ENCODE peak calls at places on chromosomes 12 and 14, in ten cellular contexts. One of them, this sample, is unnamed.

GRCh38 chr14:25108959-25109358 is 59.0 kb upstream of the STXBP6 start:
- DNase-seq in uterus: no peak
- DNase-seq in cardiac muscle cell: peak; percentile 22
- DNase-seq in adrenal gland: no peak
- DNase-seq in upper lobe of right lung: no peak
- DNase-seq in astrocyte: peak; percentile 6
- DNase-seq in left lung: no peak
- DNase-seq in right lobe of liver: no peak
- DNase-seq in suprapubic skin: no peak
- DNase-seq in hepatocyte: peak; percentile 58
- DNase-seq in this sample: peak; percentile 30

GRCh38 chr14:72607386-72608125 is 286.3 kb downstream of the DPF3 start:
- DNase-seq in right lobe of liver: no peak
- DNase-seq in hepatocyte: no peak
- DNase-seq in cardiac muscle cell: no peak
- DNase-seq in uterus: no peak
- DNase-seq in astrocyte: peak; percentile 55
- DNase-seq in suprapubic skin: no peak
- DNase-seq in upper lobe of right lung: no peak
- DNase-seq in adrenal gland: no peak
- DNase-seq in left lung: no peak
- DNase-seq in this sample: no peak

GRCh38 chr14:50821471-50822464 is 9.2 kb downstream of the NIN start:
- DNase-seq in astrocyte: no peak
- DNase-seq in hepatocyte: no peak
- DNase-seq in uterus: no peak
- DNase-seq in left lung: peak; percentile 64
- DNase-seq in adrenal gland: no peak
- DNase-seq in right lobe of liver: peak; percentile 67
- DNase-seq in suprapubic skin: no peak
- DNase-seq in cardiac muscle cell: no peak
- DNase-seq in upper lobe of right lung: peak; percentile 76
- DNase-seq in this sample: peak; percentile 58

GRCh38 chr12:71558445-71558844 is 105.2 kb downstream of the ZFC3H1 start:
- DNase-seq in right lobe of liver: no peak
- DNase-seq in hepatocyte: no peak
- DNase-seq in adrenal gland: no peak
- DNase-seq in upper lobe of right lung: no peak
- DNase-seq in astrocyte: peak; percentile 46
- DNase-seq in uterus: no peak
- DNase-seq in cardiac muscle cell: no peak
- DNase-seq in suprapubic skin: no peak
- DNase-seq in left lung: no peak
- DNase-seq in this sample: no peak

GRCh38 chr14:69779088-69779487 is 12.1 kb downstream of the SRSF5 start:
- DNase-seq in left lung: no peak
- DNase-seq in cardiac muscle cell: no peak
- DNase-seq in right lobe of liver: no peak
- DNase-seq in uterus: no peak
- DNase-seq in hepatocyte: no peak
- DNase-seq in suprapubic skin: no peak
- DNase-seq in astrocyte: no peak
- DNase-seq in upper lobe of right lung: no peak
- DNase-seq in adrenal gland: no peak
- DNase-seq in this sample: no peak

GRCh38 chr12:6725350-6725749 is 1.5 kb downstream of the COPS7A start:
- DNase-seq in hepatocyte: no peak
- DNase-seq in right lobe of liver: no peak
- DNase-seq in uterus: no peak
- DNase-seq in cardiac muscle cell: no peak
- DNase-seq in astrocyte: no peak
- DNase-seq in left lung: no peak
- DNase-seq in suprapubic skin: no peak
- DNase-seq in upper lobe of right lung: no peak
- DNase-seq in adrenal gland: no peak
- DNase-seq in this sample: no peak

GRCh38 chr12:48979602-48980388 is 1.7 kb downstream of the WNT1 start:
- DNase-seq in cardiac muscle cell: no peak
- DNase-seq in uterus: no peak
- DNase-seq in left lung: no peak
- DNase-seq in right lobe of liver: no peak
- DNase-seq in adrenal gland: no peak
- DNase-seq in suprapubic skin: no peak
- DNase-seq in astrocyte: no peak
- DNase-seq in upper lobe of right lung: no peak
- DNase-seq in hepatocyte: no peak
- DNase-seq in this sample: peak; percentile 76

GRCh38 chr14:92680781-92681650 is 67.4 kb downstream of the LGMN start:
- DNase-seq in hepatocyte: peak; percentile 86
- DNase-seq in right lobe of liver: peak; percentile 74
- DNase-seq in upper lobe of right lung: peak; percentile 88
- DNase-seq in adrenal gland: peak; percentile 80
- DNase-seq in cardiac muscle cell: peak; percentile 79
- DNase-seq in uterus: peak; percentile 80
- DNase-seq in astrocyte: peak; percentile 29
- DNase-seq in suprapubic skin: no peak
- DNase-seq in left lung: peak; percentile 77
- DNase-seq in this sample: peak; percentile 88

GRCh38 chr12:24222968-24223367 is 273.5 kb upstream of the SOX5 start:
- DNase-seq in cardiac muscle cell: no peak
- DNase-seq in uterus: no peak
- DNase-seq in suprapubic skin: no peak
- DNase-seq in adrenal gland: no peak
- DNase-seq in left lung: no peak
- DNase-seq in astrocyte: peak; percentile 78
- DNase-seq in hepatocyte: no peak
- DNase-seq in upper lobe of right lung: no peak
- DNase-seq in right lobe of liver: no peak
- DNase-seq in this sample: no peak

GRCh38 chr14:51539571-51540037 is 112.1 kb upstream of the FRMD6 start:
- DNase-seq in uterus: no peak
- DNase-seq in adrenal gland: no peak
- DNase-seq in right lobe of liver: no peak
- DNase-seq in suprapubic skin: no peak
- DNase-seq in astrocyte: peak; percentile 97
- DNase-seq in hepatocyte: no peak
- DNase-seq in cardiac muscle cell: no peak
- DNase-seq in left lung: no peak
- DNase-seq in upper lobe of right lung: no peak
- DNase-seq in this sample: no peak

GRCh38 chr12:75706786-75707605 is 195.6 kb upstream of the KRR1 start:
- DNase-seq in left lung: no peak
- DNase-seq in uterus: no peak
- DNase-seq in hepatocyte: no peak
- DNase-seq in upper lobe of right lung: no peak
- DNase-seq in cardiac muscle cell: no peak
- DNase-seq in right lobe of liver: no peak
- DNase-seq in suprapubic skin: no peak
- DNase-seq in astrocyte: peak; percentile 81
- DNase-seq in adrenal gland: no peak
- DNase-seq in this sample: no peak

GRCh38 chr14:96016761-96017160 is 22.4 kb upstream of the C14orf132 start:
- DNase-seq in left lung: no peak
- DNase-seq in upper lobe of right lung: peak; percentile 56
- DNase-seq in hepatocyte: peak; percentile 28
- DNase-seq in cardiac muscle cell: peak; percentile 77
- DNase-seq in adrenal gland: no peak
- DNase-seq in suprapubic skin: no peak
- DNase-seq in astrocyte: no peak
- DNase-seq in right lobe of liver: no peak
- DNase-seq in uterus: no peak
- DNase-seq in this sample: no peak

DNA sequence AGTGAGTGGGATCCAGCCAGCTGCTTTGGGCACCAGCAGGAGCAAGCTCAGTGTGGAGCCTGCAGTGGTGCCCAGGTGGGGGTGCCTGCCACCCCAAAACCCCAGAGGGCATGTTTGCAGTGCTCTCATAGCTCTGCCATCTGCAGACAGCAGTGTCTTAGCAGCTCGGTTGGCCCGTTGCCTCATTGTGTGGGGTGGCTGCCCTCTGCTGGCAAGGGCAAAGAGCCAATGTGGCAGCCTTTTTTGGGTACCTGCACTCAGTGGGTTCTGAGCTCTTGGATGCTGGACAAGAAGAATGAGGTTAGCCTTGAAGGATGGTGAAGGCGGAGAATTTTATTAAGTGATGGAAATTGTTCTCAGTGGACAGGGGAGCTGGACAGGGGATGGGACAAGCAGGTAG is 52.3 kb downstream of the NEUROD4 start:
- DNase-seq in right lobe of liver: peak; percentile 75
- DNase-seq in uterus: no peak
- DNase-seq in upper lobe of right lung: peak; percentile 80
- DNase-seq in cardiac muscle cell: peak; percentile 20
- DNase-seq in left lung: peak; percentile 49
- DNase-seq in astrocyte: no peak
- DNase-seq in hepatocyte: peak; percentile 55
- DNase-seq in adrenal gland: peak; percentile 51
- DNase-seq in suprapubic skin: no peak
- DNase-seq in this sample: peak; percentile 55
- TF ChIP-seq CTCF in right lobe of liver: peak; percentile 57
- TF ChIP-seq CTCF in uterus: no peak
- TF ChIP-seq CTCF in upper lobe of right lung: peak; percentile 44
- TF ChIP-seq CTCF in cardiac muscle cell: peak; percentile 28
- TF ChIP-seq CTCF in left lung: peak; percentile 22
- TF ChIP-seq CTCF in astrocyte: peak; percentile 8
- TF ChIP-seq CTCF in hepatocyte: peak; percentile 39
- TF ChIP-seq CTCF in adrenal gland: peak; percentile 38
- TF ChIP-seq CTCF in suprapubic skin: no peak
- TF ChIP-seq CTCF in this sample: no peak

DNA sequence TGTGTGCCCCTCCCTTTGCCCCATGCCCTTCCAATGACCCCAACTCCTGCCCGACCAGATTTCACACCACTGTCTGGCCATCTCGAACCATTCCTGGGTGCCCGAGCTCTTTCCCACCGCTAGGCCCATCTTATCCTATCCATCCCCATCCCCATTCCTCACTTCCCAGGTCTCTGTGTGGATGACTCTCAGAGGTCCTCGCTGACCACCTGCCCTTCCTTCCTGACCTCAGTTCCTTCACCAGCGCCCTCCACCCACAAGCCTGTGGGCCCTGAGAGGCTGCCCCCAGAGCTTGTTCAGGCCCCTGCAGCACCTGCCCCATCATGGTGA is 49.1 kb downstream of the CYP46A1 start:
- DNase-seq in right lobe of liver: peak; percentile 23
- DNase-seq in hepatocyte: no peak
- DNase-seq in suprapubic skin: peak; percentile 38
- DNase-seq in astrocyte: no peak
- DNase-seq in upper lobe of right lung: no peak
- DNase-seq in cardiac muscle cell: no peak
- DNase-seq in uterus: peak; percentile 6
- DNase-seq in adrenal gland: no peak
- DNase-seq in left lung: peak; percentile 19
- DNase-seq in this sample: no peak
- H3K4me1 ChIP-seq in right lobe of liver: no peaks in the 10 kb centered on the region
- H3K4me1 ChIP-seq in hepatocyte: peaks cover 21% of the 10 kb centered on the region
- H3K4me1 ChIP-seq in suprapubic skin: peaks cover 43% of the 10 kb centered on the region
- H3K4me1 ChIP-seq in astrocyte: peaks cover 17% of the 10 kb centered on the region
- H3K4me1 ChIP-seq in upper lobe of right lung: peaks cover 28% of the 10 kb centered on the region
- H3K4me1 ChIP-seq in cardiac muscle cell: peaks cover 22% of the 10 kb centered on the region
- H3K4me1 ChIP-seq in uterus: no peaks in the 10 kb centered on the region
- H3K4me1 ChIP-seq in adrenal gland: peaks cover 33% of the 10 kb centered on the region
- H3K4me1 ChIP-seq in left lung: peaks cover 8% of the 10 kb centered on the region
- H3K4me1 ChIP-seq in this sample: no peaks in the 10 kb centered on the region

GRCh38 chr14:93972618-93973205 is 3.7 kb downstream of the ASB2 start:
- DNase-seq in right lobe of liver: no peak
- DNase-seq in suprapubic skin: no peak
- DNase-seq in astrocyte: no peak
- DNase-seq in left lung: no peak
- DNase-seq in cardiac muscle cell: no peak
- DNase-seq in adrenal gland: no peak
- DNase-seq in hepatocyte: no peak
- DNase-seq in uterus: no peak
- DNase-seq in upper lobe of right lung: no peak
- DNase-seq in this sample: no peak

GRCh38 chr14:93971635-93972027 is 4.7 kb downstream of the ASB2 start:
- DNase-seq in uterus: no peak
- DNase-seq in left lung: no peak
- DNase-seq in adrenal gland: no peak
- DNase-seq in right lobe of liver: no peak
- DNase-seq in suprapubic skin: no peak
- DNase-seq in hepatocyte: no peak
- DNase-seq in cardiac muscle cell: no peak
- DNase-seq in astrocyte: no peak
- DNase-seq in upper lobe of right lung: no peak
- DNase-seq in this sample: no peak

GRCh38 chr14:93969082-93969828 is 7.1 kb downstream of the ASB2 start:
- DNase-seq in hepatocyte: no peak
- DNase-seq in suprapubic skin: no peak
- DNase-seq in adrenal gland: no peak
- DNase-seq in left lung: no peak
- DNase-seq in upper lobe of right lung: no peak
- DNase-seq in astrocyte: no peak
- DNase-seq in uterus: no peak
- DNase-seq in right lobe of liver: no peak
- DNase-seq in cardiac muscle cell: no peak
- DNase-seq in this sample: no peak

GRCh38 chr14:93970967-93971634 is 5.3 kb downstream of the ASB2 start:
- DNase-seq in cardiac muscle cell: no peak
- DNase-seq in uterus: no peak
- DNase-seq in right lobe of liver: no peak
- DNase-seq in astrocyte: no peak
- DNase-seq in left lung: no peak
- DNase-seq in hepatocyte: no peak
- DNase-seq in upper lobe of right lung: no peak
- DNase-seq in suprapubic skin: no peak
- DNase-seq in adrenal gland: no peak
- DNase-seq in this sample: peak; percentile 57

DNA sequence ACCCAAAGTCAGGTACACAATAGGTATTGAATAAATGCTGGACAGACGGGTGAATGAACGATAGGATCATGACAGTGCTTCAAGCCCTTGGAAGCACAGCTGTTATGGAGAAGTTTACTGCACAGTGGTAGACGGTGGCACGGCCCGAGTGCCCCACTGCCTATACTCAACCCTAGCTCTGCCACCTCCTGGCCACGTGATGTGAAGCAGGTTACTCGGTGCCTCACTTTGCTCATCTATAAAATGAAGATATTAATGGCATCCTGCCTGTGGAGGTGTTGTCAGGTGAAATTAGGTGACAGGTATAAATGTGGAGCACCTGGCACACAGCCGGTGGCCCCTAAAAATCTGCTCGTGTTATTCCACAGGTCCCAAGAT is 5.8 kb downstream of the ASB2 start:
- DNase-seq in suprapubic skin: no peak
- DNase-seq in left lung: no peak
- DNase-seq in astrocyte: no peak
- DNase-seq in cardiac muscle cell: no peak
- DNase-seq in hepatocyte: no peak
- DNase-seq in right lobe of liver: no peak
- DNase-seq in upper lobe of right lung: no peak
- DNase-seq in uterus: no peak
- DNase-seq in adrenal gland: peak; percentile 55
- DNase-seq in this sample: peak; percentile 74
- H3K4me3 ChIP-seq in suprapubic skin: peak overlapping the region; percentile 31
- H3K4me3 ChIP-seq in left lung: no peak overlapping the region
- H3K4me3 ChIP-seq in astrocyte: no peak overlapping the region
- H3K4me3 ChIP-seq in cardiac muscle cell: no peak overlapping the region
- H3K4me3 ChIP-seq in hepatocyte: no peak overlapping the region
- H3K4me3 ChIP-seq in right lobe of liver: peak overlapping the region; percentile 18
- H3K4me3 ChIP-seq in upper lobe of right lung: peak overlapping the region; percentile 47
- H3K4me3 ChIP-seq in uterus: no peak overlapping the region
- H3K4me3 ChIP-seq in adrenal gland: no peak overlapping the region
- H3K4me3 ChIP-seq in this sample: no peak overlapping the region

GRCh38 chr12:67394600-67394999 is 125.4 kb downstream of the CAND1 start:
- DNase-seq in cardiac muscle cell: no peak
- DNase-seq in astrocyte: peak; percentile 82
- DNase-seq in hepatocyte: no peak
- DNase-seq in uterus: peak; percentile 32
- DNase-seq in adrenal gland: peak; percentile 78
- DNase-seq in left lung: no peak
- DNase-seq in upper lobe of right lung: no peak
- DNase-seq in right lobe of liver: no peak
- DNase-seq in suprapubic skin: no peak
- DNase-seq in this sample: peak; percentile 48
- TF ChIP-seq CTCF in cardiac muscle cell: peak; percentile 28
- TF ChIP-seq CTCF in astrocyte: peak; percentile 17
- TF ChIP-seq CTCF in hepatocyte: no peak
- TF ChIP-seq CTCF in uterus: no peak
- TF ChIP-seq CTCF in adrenal gland: peak; percentile 27
- TF ChIP-seq CTCF in left lung: no peak
- TF ChIP-seq CTCF in upper lobe of right lung: no peak
- TF ChIP-seq CTCF in right lobe of liver: no peak
- TF ChIP-seq CTCF in suprapubic skin: peak; percentile 31
- TF ChIP-seq CTCF in this sample: no peak